ENCODE peak calls at places on chromosomes 16 and 17, in four cellular contexts. O is HepG2, D is GM12878, H is H1. W is an unnamed sample.

GRCh38 chr16:84700518-84701277 is 898 bp downstream of the USP10 start:
- DNase-seq in H (no peak), O (no peak), D (no peak), W (no peak)

GRCh38 chr17:65328567-65328966 is 191.4 kb downstream of the RGS9 start:
- DNase-seq in D (no peak), H (no peak), O (no peak), W (no peak)

GRCh38 chr16:53355064-53355463 is 79.2 kb upstream of the RBL2 start:
- DNase-seq in O (no peak), D (no peak), H (no peak), W (no peak)

GRCh38 chr17:45221081-45221996 is at the start of gene FMNL1:
- DNase-seq in O (no peak), H (peak), D (no peak), W (no peak)

GRCh38 chr17:33052856-33053255 is 61.2 kb downstream of the SPACA3 start:
- DNase-seq in D (no peak), H (no peak), O (no peak), W (no peak)

GRCh38 chr16:58661199-58661830 is 23.3 kb downstream of the SLC38A7 start:
- DNase-seq in H (no peak), D (no peak), O (peak), W (peak)

GRCh38 chr16:5977329-5977728 is 879.7 kb upstream of the EEF2KMT start:
- DNase-seq in H (no peak), D (no peak), O (no peak), W (no peak)

GRCh38 chr17:37527249-37527851 is 37.7 kb downstream of the DUSP14 start:
- DNase-seq in H (peak), O (peak), D (no peak), W (peak)

GRCh38 chr16:23072084-23072599 is 77.1 kb downstream of the USP31 start:
- DNase-seq in H (no peak), O (no peak), D (no peak), W (no peak)

GRCh38 chr17:80585880-80586279 is 41.2 kb downstream of the RPTOR start:
- DNase-seq in D (no peak), O (no peak), H (no peak), W (no peak)

GRCh38 chr17:12673788-12674187 is 8.1 kb downstream of the MYOCD start:
- DNase-seq in H (no peak), O (no peak), D (no peak), W (no peak)

GRCh38 chr17:70078549-70078948 is 3.5 kb downstream of the KCNJ16 start:
- DNase-seq in D (no peak), H (no peak), O (no peak), W (no peak)

GRCh38 chr17:2347805-2348685 is 10.7 kb downstream of the SGSM2 start:
- DNase-seq in H (peak), O (peak), D (no peak), W (peak)

GRCh38 chr17:30092886-30093285 is 23.7 kb upstream of the NSRP1 start:
- DNase-seq in O (no peak), H (no peak), D (no peak), W (no peak)

GRCh38 chr17:13557077-13557476 is 44.7 kb downstream of the HS3ST3A1 start:
- DNase-seq in H (no peak), D (no peak), O (no peak), W (no peak)

DNA sequence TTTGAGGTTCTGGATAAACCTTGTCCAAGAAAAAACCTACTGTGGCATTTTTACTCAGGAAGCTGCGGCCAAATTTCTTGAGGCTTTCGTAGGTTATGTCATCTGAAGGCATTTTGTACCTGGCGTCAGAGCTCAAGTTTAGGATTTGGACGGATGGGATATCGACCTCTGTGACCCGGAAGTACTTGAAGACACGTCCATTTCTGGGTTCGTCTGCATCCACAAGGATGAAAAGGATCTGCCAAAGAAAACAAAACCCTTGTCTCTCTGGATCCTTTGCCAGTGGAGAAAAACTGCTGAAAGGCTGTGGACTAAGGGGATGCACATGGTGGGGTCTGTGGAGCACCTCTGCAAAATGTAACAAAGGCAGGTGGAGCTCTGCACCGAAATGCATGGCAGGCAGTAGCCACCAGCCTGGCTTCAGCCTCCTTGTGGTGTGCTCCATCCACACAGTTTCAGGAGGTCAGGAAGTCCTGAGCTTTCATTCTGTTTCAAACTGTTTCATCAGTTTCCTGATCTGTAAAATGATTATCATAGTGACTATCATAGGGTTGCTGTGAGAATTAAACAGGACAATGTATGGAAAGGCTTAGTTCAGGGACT is 17.0 kb upstream of the UMOD start:
- DNase-seq in D (no peak), O (no peak), H (no peak), W (no peak)
- TF ChIP-seq SUZ12 in D (no peak), O (no peak), H (no peak), W (no peak)

DNA sequence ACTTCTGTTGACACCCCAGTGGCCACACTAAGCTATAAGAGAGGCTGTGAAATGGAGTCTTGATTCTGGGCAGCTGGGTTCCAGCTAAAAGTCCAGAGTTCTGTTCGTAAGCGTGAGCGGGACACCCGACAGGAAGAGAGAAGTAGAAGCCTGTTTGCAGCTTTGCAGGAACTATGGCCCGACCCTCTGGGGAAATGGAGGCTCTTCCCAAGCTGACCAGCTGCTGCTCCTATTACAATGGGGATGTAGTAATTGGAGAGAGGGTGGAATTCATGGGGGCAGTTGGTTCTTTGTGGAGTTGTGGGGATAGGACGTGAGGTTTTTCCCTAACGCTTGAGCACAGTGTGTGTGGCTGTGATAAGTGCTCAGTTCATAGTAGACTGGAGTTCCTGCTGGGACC is 28.4 kb downstream of the UBALD1 start:
- DNase-seq in D (no peak), H (no peak), O (no peak), W (no peak)
- H3K9ac ChIP-seq in D (no peak), H (no peak), O (no peak), W (no peak)

DNA sequence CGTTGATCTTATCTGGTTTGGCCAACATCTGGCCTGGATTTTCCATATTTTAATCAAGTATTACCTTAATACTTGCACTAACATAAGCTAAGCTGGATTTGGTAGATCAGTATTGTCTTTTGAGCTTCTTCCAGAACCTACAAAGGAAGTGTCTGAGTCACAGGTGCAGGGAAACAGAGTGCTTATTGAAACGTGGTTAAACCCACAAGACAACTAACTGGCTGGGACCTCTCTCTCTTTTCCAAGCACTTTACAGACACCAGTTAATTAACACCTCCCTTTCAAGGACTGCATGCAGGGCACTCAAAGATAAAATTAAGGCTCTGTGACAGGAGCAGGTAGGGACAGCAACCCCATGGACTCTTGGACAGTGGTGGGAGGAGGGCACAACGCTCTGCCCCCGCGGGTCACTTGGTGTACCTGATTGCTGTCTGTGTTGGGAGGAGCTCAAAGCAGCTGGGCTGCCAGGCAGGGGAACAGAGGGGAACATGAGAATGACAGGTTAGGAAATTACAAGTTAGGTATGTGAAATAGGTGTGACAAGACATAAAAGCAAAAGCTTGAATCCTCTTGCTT is 133.7 kb upstream of the MON1B start:
- DNase-seq in H (no peak), O (no peak), D (no peak), W (no peak)
- TF ChIP-seq SUZ12 in H (no peak), O (no peak), D (no peak), W (no peak)

DNA sequence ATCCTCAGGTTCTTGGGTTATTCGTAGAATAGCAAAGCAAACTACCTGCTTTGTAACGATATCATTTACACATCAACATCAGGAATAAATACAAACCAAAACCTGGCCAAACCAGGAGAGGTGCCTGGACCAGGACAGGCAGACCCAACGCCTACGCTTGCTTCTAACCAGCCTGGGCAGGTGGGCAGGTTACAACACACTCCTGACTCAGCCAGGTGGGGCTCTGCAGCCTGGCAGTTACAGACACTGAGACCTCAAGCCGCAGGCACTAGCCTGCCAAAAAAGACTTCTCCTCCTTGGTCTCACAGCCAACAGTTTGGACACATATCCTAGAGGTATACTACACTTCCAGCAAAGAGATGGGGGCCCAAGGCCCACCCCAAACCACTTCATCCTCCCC is 14.0 kb downstream of the ANKRD11 start:
- DNase-seq in O (no peak), H (no peak), D (no peak), W (no peak)
- H3K9ac ChIP-seq in O (no peak), H (no peak), D (peak), W (no peak)

W was measured in NT2/D1.